ENCODE peak calls at places on chromosomes 12 and 14, in five cellular contexts. J, Y, B, X and U are unnamed samples.

GRCh38 chr12:2613674-2614073 is 181.1 kb upstream of the FKBP4 start:
- DNase-seq in X (no peak), Y (peak; percentile 98), B (peak; percentile 65), J (no peak), U (peak; percentile 66)

GRCh38 chr12:123905319-123905925 is 67.2 kb downstream of the CCDC92 start:
- DNase-seq in J (peak; percentile 72), B (peak; percentile 71), X (peak; percentile 52), Y (peak; percentile 67), U (peak; percentile 59)

GRCh38 chr12:129184066-129184695 is 330.9 kb downstream of the GLT1D1 start:
- DNase-seq in J (no peak), Y (peak; percentile 27), X (no peak), B (no peak), U (no peak)

GRCh38 chr14:77006127-77006526 is 22.4 kb downstream of the IRF2BPL start:
- DNase-seq in B (peak; percentile 3), X (no peak), Y (no peak), J (no peak), U (no peak)

GRCh38 chr12:84875241-84875640 is 37.4 kb downstream of the SLC6A15 start:
- DNase-seq in J (no peak), B (no peak), Y (no peak), X (no peak), U (no peak)

GRCh38 chr12:80805106-80805505 is 88.4 kb downstream of the MYF5 start:
- DNase-seq in Y (no peak), X (no peak), J (no peak), B (no peak), U (no peak)

GRCh38 chr12:111393700-111394275 is 11.9 kb upstream of the SH2B3 start:
- DNase-seq in J (no peak), Y (no peak), B (no peak), X (peak; percentile 80), U (peak; percentile 46)

GRCh38 chr12:52152905-52153317 is 38.9 kb downstream of the KRT80 start:
- DNase-seq in X (no peak), J (no peak), B (no peak), Y (no peak), U (no peak)

GRCh38 chr12:130809791-130810190 is 29.3 kb downstream of the STX2 start:
- DNase-seq in Y (no peak), X (no peak), J (no peak), B (no peak), U (no peak)

GRCh38 chr12:105172037-105172436 is 63.9 kb downstream of the APPL2 start:
- DNase-seq in J (no peak), Y (no peak), B (no peak), X (no peak), U (no peak)

GRCh38 chr14:105180598-105181528 is at the start of gene NUDT14:
- DNase-seq in B (peak; percentile 89), J (peak; percentile 88), Y (peak; percentile 29), X (peak; percentile 59), U (peak; percentile 91)

GRCh38 chr14:55274760-55275159 is 3.5 kb downstream of the FBXO34 start:
- DNase-seq in J (no peak), B (no peak), Y (peak; percentile 91), X (no peak), U (no peak)

GRCh38 chr14:77580477-77580876 is 36.0 kb downstream of the SPTLC2 start:
- DNase-seq in X (no peak), J (no peak), Y (peak; percentile 32), B (no peak), U (no peak)

GRCh38 chr14:100902295-100902694 is 1.2 kb downstream of the RTL1 start:
- DNase-seq in J (no peak), X (no peak), Y (no peak), B (peak; percentile 53), U (no peak)
- TF ChIP-seq CTCF in J (no peak), X (no peak), Y (peak; percentile 23), B (peak; percentile 46), U (no peak)

DNA sequence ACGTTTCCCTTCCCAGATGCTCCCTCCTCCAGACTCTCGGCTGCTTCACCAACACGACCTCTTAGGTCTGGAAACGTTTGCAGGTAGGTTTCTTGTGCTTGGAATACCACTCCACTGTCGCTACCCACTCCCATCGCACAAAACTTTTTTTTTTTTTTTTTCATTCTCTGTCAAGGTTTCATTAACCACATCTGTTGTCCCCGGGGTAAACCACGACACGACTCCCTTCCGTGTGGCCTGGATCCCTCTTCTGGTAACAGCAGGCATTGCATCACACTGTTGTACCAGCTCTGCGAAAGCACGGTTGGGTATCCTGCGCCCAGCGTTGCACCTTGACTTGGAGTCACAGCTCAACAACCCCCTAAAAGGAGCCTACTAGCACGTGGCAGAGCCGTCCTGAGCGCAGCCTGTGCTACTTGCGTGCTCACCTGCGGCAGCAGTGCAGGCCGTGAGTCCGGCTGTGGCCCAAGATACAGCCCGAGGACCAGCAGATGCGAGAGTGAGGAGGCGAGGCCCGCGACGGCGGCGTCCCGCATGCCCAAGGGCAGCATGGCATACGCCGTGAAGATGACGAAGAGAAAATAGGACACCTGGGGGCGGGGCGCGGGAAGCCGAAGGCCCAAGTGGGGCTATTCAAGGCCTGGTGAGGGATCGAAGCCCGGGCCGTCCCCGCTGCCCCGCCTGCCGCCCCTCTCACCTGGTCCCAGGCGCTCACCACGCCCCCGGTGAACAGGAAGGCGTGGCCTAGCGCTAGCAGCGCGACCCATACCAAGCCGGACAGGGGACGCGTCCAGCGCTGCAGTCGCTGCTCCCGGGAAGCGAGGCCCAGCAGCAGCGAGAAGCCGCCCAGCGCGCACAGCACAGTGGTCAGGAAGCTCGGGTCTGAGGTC is 2.5 kb downstream of the ADCY4 start:
- DNase-seq in X (peak; percentile 94), Y (peak; percentile 41), B (peak; percentile 85), J (peak; percentile 84), U (peak; percentile 77)
- H3K27ac ChIP-seq in X (peak overlapping the region; percentile 31), Y (no peak overlapping the region), B (no peak overlapping the region), J (no peak overlapping the region), U (no peak overlapping the region)

GRCh38 chr12:115771065-115771464 is 506.4 kb downstream of the MED13L start:
- DNase-seq in J (no peak), Y (no peak), X (peak; percentile 2), B (peak; percentile 56), U (no peak)
- TF ChIP-seq CTCF in J (no peak), Y (no peak), X (no peak), B (peak; percentile 47), U (no peak)

DNA sequence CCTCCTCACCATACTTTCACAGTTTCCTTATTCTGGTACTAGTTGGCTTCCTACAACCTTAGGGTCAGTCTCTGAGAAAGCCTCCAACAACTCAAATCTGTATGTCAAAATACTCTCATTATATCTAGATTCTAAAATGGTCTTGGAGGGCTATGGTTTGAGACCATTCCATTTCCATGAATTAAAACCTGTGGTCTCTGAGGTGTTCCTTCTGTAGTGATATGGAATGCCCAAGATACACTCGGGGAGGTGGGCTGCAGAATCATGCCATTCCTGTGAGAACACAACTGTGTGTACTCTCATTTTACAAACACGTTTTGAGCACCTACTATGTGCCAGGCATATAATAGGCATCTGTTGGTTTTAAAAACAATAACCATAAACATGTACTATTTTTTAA is 74.0 kb downstream of the FERMT2 start:
- DNase-seq in B (no peak), Y (peak; percentile 67), X (no peak), J (no peak), U (no peak)
- H3K27ac ChIP-seq in B (no peak overlapping the region), Y (peak overlapping the region; percentile 41), X (no peak overlapping the region), J (no peak overlapping the region), U (no peak overlapping the region)

DNA sequence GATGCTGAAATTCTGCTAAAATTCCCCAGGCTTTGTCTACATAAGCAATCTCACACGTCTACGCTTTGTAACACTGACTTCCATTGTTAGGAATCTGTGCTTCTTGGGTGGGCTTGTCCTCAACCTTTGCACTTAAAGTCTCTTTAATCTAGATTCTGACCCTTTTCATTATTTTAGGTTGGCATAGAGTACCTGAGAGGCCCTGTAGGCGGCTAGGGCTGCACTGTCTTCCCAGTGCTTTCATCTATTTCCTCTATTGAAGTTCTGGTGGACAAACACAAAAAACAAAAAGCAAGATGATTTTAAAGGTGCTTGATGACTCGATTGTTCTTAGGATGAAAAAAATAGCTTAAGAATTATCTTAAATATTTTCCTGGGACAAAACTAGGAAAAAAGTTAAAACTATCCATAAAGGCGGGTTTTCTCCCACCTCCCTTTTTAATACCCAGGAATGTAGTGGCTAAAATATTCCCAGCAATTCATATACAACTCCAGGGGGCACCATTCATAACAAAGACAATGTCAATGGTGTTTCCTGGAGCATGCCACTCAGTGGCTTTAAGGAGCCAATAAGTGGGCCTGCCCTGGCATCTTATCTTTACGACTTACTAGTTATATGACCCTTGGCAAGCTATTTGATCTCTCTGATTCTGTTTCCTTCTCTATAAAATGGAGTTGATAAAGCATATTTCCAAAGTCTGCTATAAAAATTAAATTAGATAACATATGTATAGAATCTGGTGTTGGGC is 197.5 kb downstream of the STXBP6 start:
- DNase-seq in J (no peak), X (no peak), Y (no peak), B (no peak), U (no peak)
- TF ChIP-seq CTCF in J (no peak), X (no peak), Y (no peak), B (no peak), U (no peak)

GRCh38 chr12:57941165-57941894 is at the start of gene ATP23:
- DNase-seq in J (peak; percentile 89), X (peak; percentile 98), Y (peak; percentile 86), B (peak; percentile 95), U (peak; percentile 95)

GRCh38 chr12:57940915-57941164 is 527 bp upstream of the ATP23 start:
- DNase-seq in Y (no peak), B (peak; percentile 6), J (no peak), X (no peak), U (no peak)

GRCh38 chr12:57940052-57940914 is 1.1 kb upstream of the ATP23 start:
- DNase-seq in J (no peak), X (peak; percentile 26), B (no peak), Y (no peak), U (no peak)

GRCh38 chr12:57943438-57944080 is 2.2 kb downstream of the ATP23 start:
- DNase-seq in J (no peak), B (no peak), X (no peak), Y (no peak), U (no peak)

DNA sequence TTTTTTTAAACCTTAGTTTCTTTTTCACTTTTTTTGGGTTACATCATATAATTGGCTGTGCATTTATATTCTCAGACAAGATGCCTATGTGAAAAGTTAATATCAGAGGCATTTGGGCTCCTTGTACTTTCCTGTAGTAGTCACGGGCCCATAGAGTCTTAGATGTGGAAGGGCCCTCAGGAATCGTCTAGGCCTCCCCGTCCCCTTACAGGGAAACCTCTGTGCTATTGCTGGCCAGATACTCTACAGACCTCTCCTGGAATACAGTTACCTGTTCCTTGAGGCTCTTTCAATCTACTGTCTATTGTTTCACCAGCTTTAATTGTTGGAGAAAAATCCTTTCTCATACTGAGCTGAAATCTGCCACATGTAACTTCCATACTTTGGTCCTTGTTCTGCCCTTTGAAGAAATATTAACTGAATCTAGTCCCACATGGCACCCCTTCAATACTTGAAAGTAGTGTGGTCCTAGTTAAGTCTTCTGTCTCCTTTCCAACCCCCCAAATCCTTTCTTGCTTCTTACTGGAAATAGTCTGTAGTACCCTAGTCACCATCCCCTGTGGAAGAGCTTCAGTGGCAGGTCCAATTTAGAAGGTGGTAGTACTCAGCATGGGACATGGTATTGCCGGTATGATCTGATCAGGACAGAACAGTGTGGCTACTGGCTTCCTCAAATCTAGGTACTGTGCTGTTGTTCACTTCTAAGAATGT is 3.1 kb downstream of the ATP23 start:
- DNase-seq in Y (no peak), X (no peak), J (no peak), B (no peak), U (no peak)
- H3K27ac ChIP-seq in Y (no peak overlapping the region), X (no peak overlapping the region), J (no peak overlapping the region), B (no peak overlapping the region), U (no peak overlapping the region)

GRCh38 chr12:47397664-47398281 is 308.1 kb downstream of the RPAP3 start:
- DNase-seq in B (no peak), Y (peak; percentile 81), J (peak; percentile 46), X (peak; percentile 36), U (peak; percentile 40)
- TF ChIP-seq CTCF in B (peak; percentile 39), Y (peak; percentile 57), J (peak; percentile 74), X (peak; percentile 17), U (no peak)